ENCODE peak calls at places on chromosomes 7 and 10, in nine cellular contexts. U is AG10803, K is GM12865, I is endodermal cell, H is Calu3, S is dorsolateral prefrontal cortex, Y is brain microvascular endothelial cell, F is omental fat pad, O is left ventricle myocardium inferior. N is an unnamed sample.

GRCh38 chr7:41921453-41921912 is 218.6 kb upstream of the INHBA start:
- DNase-seq in F (no peak), K (no peak), I (no peak), U (peak), O (no peak), H (no peak), S (no peak), Y (no peak), N (no peak)

GRCh38 chr7:144854839-144855424 is 19.1 kb upstream of the TPK1 start:
- DNase-seq in S (no peak), K (peak), U (peak), H (no peak), Y (peak), F (no peak), I (no peak), O (no peak), N (no peak)

GRCh38 chr7:30921540-30921930 is 9.9 kb downstream of the AQP1 start:
- DNase-seq in I (no peak), H (no peak), O (peak), S (no peak), U (no peak), F (peak), K (no peak), Y (no peak), N (no peak)

GRCh38 chr7:111266613-111267012 is 175.7 kb downstream of the LRRN3 start:
- DNase-seq in S (no peak), F (no peak), O (no peak), K (no peak), U (peak), Y (peak), I (no peak), H (no peak), N (no peak)

GRCh38 chr7:74291535-74291934 is 2.3 kb downstream of the CLIP2 start:
- DNase-seq in K (no peak), I (no peak), F (no peak), S (no peak), Y (no peak), U (no peak), H (no peak), O (no peak), N (no peak)

GRCh38 chr7:1603346-1604211 is 33.7 kb upstream of the PSMG3 start:
- DNase-seq in O (no peak), H (no peak), Y (no peak), S (no peak), F (no peak), I (peak), K (no peak), U (no peak), N (no peak)

GRCh38 chr10:72337039-72337629 is 17.6 kb downstream of the DNAJB12 start:
- DNase-seq in K (peak), I (peak), H (peak), F (peak), U (peak), O (peak), S (peak), Y (peak), N (peak)

GRCh38 chr10:48363617-48364355 is 57.3 kb downstream of the MAPK8 start:
- DNase-seq in H (peak), S (no peak), K (peak), U (peak), Y (peak), F (no peak), I (peak), O (no peak), N (peak)

GRCh38 chr7:29270979-29271658 is 76.5 kb downstream of the CHN2 start:
- DNase-seq in H (peak), S (no peak), Y (peak), K (no peak), O (no peak), U (no peak), I (peak), F (no peak), N (no peak)

GRCh38 chr10:47336387-47337134 is 11.6 kb upstream of the RBP3 start:
- DNase-seq in Y (peak), H (no peak), I (no peak), U (no peak), S (no peak), O (no peak), K (no peak), F (no peak), N (no peak)

GRCh38 chr7:135510603-135511183 is 791 bp upstream of the CNOT4 start:
- DNase-seq in Y (peak), O (no peak), H (no peak), U (peak), I (no peak), F (no peak), S (no peak), K (peak), N (peak)

GRCh38 chr7:7857143-7857583 is 111.4 kb upstream of the GLCCI1 start:
- DNase-seq in S (no peak), K (peak), I (no peak), F (no peak), H (no peak), Y (no peak), O (no peak), U (no peak), N (no peak)

GRCh38 chr7:76377186-76377918 is 18.6 kb upstream of the YWHAG start:
- DNase-seq in U (peak), Y (no peak), S (no peak), H (no peak), K (no peak), F (no peak), I (no peak), O (no peak), N (no peak)

GRCh38 chr7:74033372-74034311 is 5.7 kb downstream of the ELN start:
- DNase-seq in F (no peak), K (no peak), U (no peak), I (no peak), Y (no peak), O (peak), H (no peak), S (no peak), N (peak)

GRCh38 chr10:131252586-131253276 is 58.8 kb downstream of the TCERG1L start:
- DNase-seq in F (no peak), S (no peak), K (no peak), I (no peak), H (no peak), Y (no peak), U (no peak), O (no peak), N (no peak)

GRCh38 chr7:132650498-132650897 is 74.2 kb upstream of the PLXNA4 start:
- DNase-seq in H (no peak), F (no peak), I (no peak), U (peak), K (no peak), S (no peak), Y (peak), O (no peak), N (no peak)

GRCh38 chr7:43954524-43955228 is 28.4 kb downstream of the UBE2D4 start:
- DNase-seq in F (no peak), K (peak), O (no peak), Y (peak), S (peak), U (peak), H (peak), I (peak), N (peak)

DNA sequence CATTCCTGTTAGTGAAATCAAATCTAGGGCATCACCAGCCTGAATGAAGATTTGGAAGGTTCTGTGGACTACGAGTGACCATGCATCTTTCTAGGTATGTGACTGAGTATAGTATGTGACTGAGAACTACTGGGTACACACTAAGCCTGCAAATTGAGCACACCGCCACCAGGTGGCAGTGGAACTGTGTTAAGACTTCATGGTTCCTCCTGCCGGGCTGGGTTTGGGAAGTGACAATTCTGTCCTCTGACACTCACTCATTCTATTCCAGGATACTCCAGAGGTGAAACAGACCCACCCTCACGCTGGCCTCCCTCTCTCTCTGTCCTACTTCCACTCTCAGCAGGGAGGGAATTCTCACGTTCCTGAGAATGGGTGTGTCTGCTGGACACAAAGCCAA is 84.0 kb upstream of the TMEM248 start:
- DNase-seq in Y (peak), O (no peak), U (no peak), S (no peak), H (peak), I (peak), F (no peak), K (peak), N (peak)
- TF ChIP-seq CTCF in Y (peak), O (no peak), U (peak), S (no peak), H (peak), I (peak), F (no peak), K (peak), N (peak)

GRCh38 chr10:109427421-109427820 is 495.9 kb downstream of the XPNPEP1 start:
- DNase-seq in O (no peak), S (no peak), K (no peak), U (peak), H (no peak), I (no peak), Y (no peak), F (no peak), N (no peak)
- TF ChIP-seq CTCF in O (no peak), S (no peak), K (no peak), U (peak), H (no peak), I (peak), Y (peak), F (no peak), N (peak)

GRCh38 chr10:93115661-93116383 is 42.1 kb downstream of the CYP26A1 start:
- DNase-seq in O (peak), U (peak), I (peak), Y (peak), K (peak), S (no peak), H (peak), F (peak), N (peak)
- TF ChIP-seq CTCF in O (peak), U (peak), I (peak), Y (peak), K (peak), S (peak), H (peak), F (no peak), N (peak)

DNA sequence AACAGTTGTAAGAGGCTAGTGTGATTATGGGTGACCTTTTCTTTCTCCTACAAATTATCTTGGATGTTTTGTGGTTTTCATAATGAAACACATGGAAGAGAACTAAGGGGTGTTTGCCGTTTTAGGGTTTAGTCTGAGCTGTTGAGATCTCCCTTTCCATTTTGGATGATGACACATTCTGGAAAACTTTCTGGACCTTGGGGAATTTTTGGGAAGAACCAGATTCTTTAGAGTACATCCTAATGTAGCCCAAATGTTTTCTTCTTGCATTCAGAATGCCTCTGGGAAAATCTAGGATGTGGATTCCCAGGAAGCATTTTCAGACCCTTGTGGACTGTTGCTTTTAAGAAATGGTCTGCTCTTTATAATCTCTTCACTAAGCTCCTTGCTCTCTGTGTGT is 165.7 kb downstream of the SORCS3 start:
- DNase-seq in F (no peak), H (no peak), S (no peak), K (no peak), O (no peak), I (no peak), Y (no peak), U (no peak), N (no peak)
- TF ChIP-seq CTCF in F (no peak), H (no peak), S (no peak), K (no peak), O (no peak), I (no peak), Y (no peak), U (no peak), N (no peak)

DNA sequence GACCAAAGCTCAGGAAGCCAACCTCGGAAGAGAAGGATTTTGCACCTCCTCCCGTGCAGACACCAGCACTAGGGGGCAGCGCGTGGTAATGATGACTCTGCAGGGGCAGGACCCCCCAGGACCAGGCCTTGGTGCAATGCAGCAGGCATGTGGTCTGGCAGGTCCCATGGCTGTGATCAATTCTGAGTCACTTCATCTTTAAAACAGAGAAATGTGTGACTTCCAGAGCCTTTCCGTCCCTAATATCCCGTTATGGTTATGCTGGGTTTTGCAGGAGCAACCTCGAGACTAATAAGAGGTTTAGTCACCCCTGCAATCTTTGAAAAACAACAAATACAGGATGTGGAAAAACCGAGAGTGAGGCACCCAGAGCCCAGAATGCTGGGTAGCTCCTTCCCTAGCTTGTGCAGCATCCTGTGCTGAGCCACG is 30.2 kb upstream of the GJD4 start:
- DNase-seq in O (no peak), K (no peak), Y (peak), F (no peak), S (no peak), U (peak), H (no peak), I (peak), N (no peak)
- TF ChIP-seq CTCF in O (no peak), K (peak), Y (peak), F (no peak), S (no peak), U (peak), H (no peak), I (peak), N (no peak)

GRCh38 chr10:100766693-100767427 is 21.5 kb downstream of the PAX2 start:
- DNase-seq in O (no peak), I (peak), F (no peak), Y (no peak), K (no peak), H (no peak), S (no peak), U (no peak), N (no peak)
- TF ChIP-seq CTCF in O (no peak), I (peak), F (no peak), Y (no peak), K (no peak), H (no peak), S (no peak), U (no peak), N (peak)

GRCh38 chr7:129779602-129780256 is 168.2 kb downstream of the NRF1 start:
- DNase-seq in F (no peak), U (no peak), I (no peak), K (peak), Y (no peak), S (no peak), H (peak), O (no peak), N (no peak)

GRCh38 chr7:129777993-129778769 is 166.7 kb downstream of the NRF1 start:
- DNase-seq in Y (no peak), I (peak), S (no peak), H (no peak), F (no peak), O (no peak), U (no peak), K (no peak), N (no peak)

GRCh38 chr7:129780257-129781127 is 169.0 kb downstream of the NRF1 start:
- DNase-seq in S (no peak), I (peak), U (no peak), K (peak), F (peak), Y (no peak), H (peak), O (no peak), N (no peak)

GRCh38 chr7:129777195-129777844 is 165.8 kb downstream of the NRF1 start:
- DNase-seq in I (peak), Y (no peak), F (no peak), U (no peak), S (no peak), O (no peak), H (no peak), K (no peak), N (no peak)

DNA sequence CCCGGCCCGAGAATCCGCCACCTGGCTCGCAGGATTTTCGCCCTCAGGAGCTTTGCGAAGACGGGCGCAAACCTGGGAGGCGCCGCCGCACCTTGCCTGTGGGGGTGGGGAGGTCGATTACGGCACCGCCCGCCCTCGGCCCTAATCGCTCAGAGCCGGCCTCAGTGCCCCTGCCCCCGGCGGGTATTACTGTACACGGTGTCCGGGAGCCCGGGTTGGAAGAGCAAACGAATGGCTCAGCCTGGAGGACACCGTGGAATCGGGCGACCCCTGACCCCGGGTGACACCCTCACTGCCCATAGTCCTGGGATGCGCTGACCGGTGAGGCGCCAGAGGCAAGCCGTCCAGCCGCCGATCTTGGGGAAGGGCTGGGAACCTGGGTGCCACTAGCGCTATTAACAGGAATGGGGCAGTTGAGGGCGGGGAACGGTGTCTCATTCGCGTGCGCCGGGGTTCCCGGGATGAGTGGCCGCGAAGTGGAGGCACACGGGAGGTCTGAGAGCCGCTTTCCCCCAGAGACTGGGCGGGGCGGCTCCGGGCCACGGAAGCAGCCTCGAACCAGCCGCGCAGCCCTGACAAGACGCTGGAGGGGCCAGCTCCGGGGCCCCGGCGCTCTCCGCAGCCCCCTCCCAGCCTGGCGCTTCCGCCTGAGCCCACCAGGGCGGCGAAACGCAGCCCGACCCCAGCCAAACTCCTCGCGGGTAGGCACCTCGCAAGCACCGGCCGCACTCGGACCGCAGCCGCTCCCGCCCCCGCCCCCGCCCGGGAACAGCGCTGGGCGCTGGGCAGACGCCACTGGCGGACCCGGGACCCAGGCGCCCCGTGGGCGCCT is 167.5 kb downstream of the NRF1 start:
- DNase-seq in K (no peak), Y (no peak), F (no peak), U (no peak), H (peak), I (peak), O (no peak), S (no peak), N (no peak)
- TF ChIP-seq CTCF in K (no peak), Y (no peak), F (no peak), U (no peak), H (no peak), I (peak), O (no peak), S (no peak), N (peak)

GRCh38 chr10:62248465-62248864 is 20.2 kb downstream of the RTKN2 start:
- DNase-seq in U (peak), F (no peak), K (no peak), O (no peak), S (no peak), I (no peak), Y (no peak), H (no peak), N (no peak)
- TF ChIP-seq CTCF in U (peak), F (no peak), K (peak), O (no peak), S (peak), I (peak), Y (peak), H (peak), N (peak)

GRCh38 chr7:138122162-138122561 is 45.9 kb downstream of the AKR1D1 start:
- DNase-seq in I (no peak), F (no peak), U (no peak), K (no peak), S (no peak), Y (no peak), O (no peak), H (no peak), N (no peak)

GRCh38 chr7:138116156-138116555 is 39.9 kb downstream of the AKR1D1 start:
- DNase-seq in H (peak), U (peak), F (no peak), K (no peak), S (no peak), I (no peak), Y (peak), O (no peak), N (no peak)

GRCh38 chr7:138120140-138120827 is 44.0 kb downstream of the AKR1D1 start:
- DNase-seq in S (no peak), H (no peak), O (no peak), F (no peak), I (no peak), U (no peak), K (no peak), Y (no peak), N (no peak)

GRCh38 chr7:138115047-138115446 is 38.8 kb downstream of the AKR1D1 start:
- DNase-seq in U (no peak), F (no peak), Y (no peak), S (no peak), I (no peak), H (no peak), O (no peak), K (no peak), N (no peak)

DNA sequence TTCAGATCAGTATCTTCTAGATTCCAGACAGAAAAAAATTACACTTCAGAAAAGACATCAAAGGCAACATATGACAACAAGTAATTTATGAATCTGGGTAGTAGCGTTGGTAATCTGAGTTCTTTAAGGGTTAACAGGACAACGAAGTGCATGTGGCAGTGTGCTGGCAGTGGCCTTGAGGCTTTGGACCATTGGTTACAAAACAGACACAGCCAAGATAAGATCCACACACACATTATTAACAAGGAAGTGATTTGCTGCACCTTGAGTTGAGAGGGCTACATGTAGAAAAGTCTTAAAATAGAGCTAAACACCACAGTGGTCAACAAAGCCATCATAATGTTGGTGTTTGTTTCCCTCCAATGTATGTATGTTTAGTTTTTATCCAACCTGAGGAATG is 40.6 kb downstream of the AKR1D1 start:
- DNase-seq in Y (no peak), K (no peak), O (no peak), U (no peak), S (no peak), F (no peak), H (no peak), I (no peak), N (no peak)
- TF ChIP-seq CTCF in Y (no peak), K (no peak), O (no peak), U (no peak), S (no peak), F (no peak), H (no peak), I (no peak), N (no peak)

N was measured in neural crest cell.